ENCODE peak calls at places on chromosomes 3 and 15, in ten cellular contexts. One of them, this sample, is unnamed.

GRCh38 chr3:23945903-23946751 is 1.0 kb downstream of the NR1D2 start:
- DNase-seq in mucosa of descending colon: peak; percentile 99
- DNase-seq in stimulated activated CD4-positive, alpha-beta T cell treated with anti-CD3 and anti-CD28 coated beads, TNF-alpha, amount 100 ng/mL, for 4 hours: peak; percentile 98
- DNase-seq in nephron progenitor cell: peak; percentile 99
- DNase-seq in T-helper 17 cell: peak; percentile 99
- DNase-seq in G401: peak; percentile 95
- DNase-seq in HTR-8/SVneo: peak; percentile 94
- DNase-seq in pons: peak; percentile 96
- DNase-seq in germinal center: peak; percentile 94
- DNase-seq in HT1080: peak; percentile 97
- DNase-seq in this sample: peak; percentile 98

GRCh38 chr3:8197384-8197783 is 304.2 kb upstream of the LMCD1 start:
- DNase-seq in G401: no peak
- DNase-seq in germinal center: no peak
- DNase-seq in pons: no peak
- DNase-seq in nephron progenitor cell: no peak
- DNase-seq in HT1080: no peak
- DNase-seq in T-helper 17 cell: no peak
- DNase-seq in stimulated activated CD4-positive, alpha-beta T cell treated with anti-CD3 and anti-CD28 coated beads, TNF-alpha, amount 100 ng/mL, for 4 hours: no peak
- DNase-seq in mucosa of descending colon: no peak
- DNase-seq in HTR-8/SVneo: no peak
- DNase-seq in this sample: no peak

GRCh38 chr15:25563571-25563970 is 124.7 kb upstream of the UBE3A start:
- DNase-seq in HTR-8/SVneo: no peak
- DNase-seq in germinal center: no peak
- DNase-seq in HT1080: no peak
- DNase-seq in G401: no peak
- DNase-seq in pons: no peak
- DNase-seq in T-helper 17 cell: no peak
- DNase-seq in mucosa of descending colon: no peak
- DNase-seq in stimulated activated CD4-positive, alpha-beta T cell treated with anti-CD3 and anti-CD28 coated beads, TNF-alpha, amount 100 ng/mL, for 4 hours: no peak
- DNase-seq in nephron progenitor cell: no peak
- DNase-seq in this sample: no peak

GRCh38 chr3:113968986-113969385 is 21.2 kb downstream of the ZDHHC23 start:
- DNase-seq in mucosa of descending colon: no peak
- DNase-seq in germinal center: no peak
- DNase-seq in HT1080: no peak
- DNase-seq in HTR-8/SVneo: no peak
- DNase-seq in T-helper 17 cell: no peak
- DNase-seq in pons: peak; percentile 19
- DNase-seq in G401: no peak
- DNase-seq in nephron progenitor cell: no peak
- DNase-seq in stimulated activated CD4-positive, alpha-beta T cell treated with anti-CD3 and anti-CD28 coated beads, TNF-alpha, amount 100 ng/mL, for 4 hours: no peak
- DNase-seq in this sample: no peak

GRCh38 chr3:22249658-22250057 is 498.6 kb upstream of the ZNF385D start:
- DNase-seq in G401: no peak
- DNase-seq in nephron progenitor cell: no peak
- DNase-seq in stimulated activated CD4-positive, alpha-beta T cell treated with anti-CD3 and anti-CD28 coated beads, TNF-alpha, amount 100 ng/mL, for 4 hours: no peak
- DNase-seq in HTR-8/SVneo: no peak
- DNase-seq in mucosa of descending colon: no peak
- DNase-seq in germinal center: no peak
- DNase-seq in HT1080: no peak
- DNase-seq in T-helper 17 cell: no peak
- DNase-seq in pons: no peak
- DNase-seq in this sample: no peak

GRCh38 chr15:41256577-41257038 is 25.5 kb downstream of the CHP1 start:
- DNase-seq in HT1080: no peak
- DNase-seq in pons: no peak
- DNase-seq in HTR-8/SVneo: no peak
- DNase-seq in germinal center: no peak
- DNase-seq in nephron progenitor cell: no peak
- DNase-seq in T-helper 17 cell: no peak
- DNase-seq in stimulated activated CD4-positive, alpha-beta T cell treated with anti-CD3 and anti-CD28 coated beads, TNF-alpha, amount 100 ng/mL, for 4 hours: no peak
- DNase-seq in G401: no peak
- DNase-seq in mucosa of descending colon: no peak
- DNase-seq in this sample: no peak

GRCh38 chr3:82474711-82475110 is 713.3 kb upstream of the GBE1 start:
- DNase-seq in G401: no peak
- DNase-seq in stimulated activated CD4-positive, alpha-beta T cell treated with anti-CD3 and anti-CD28 coated beads, TNF-alpha, amount 100 ng/mL, for 4 hours: no peak
- DNase-seq in HTR-8/SVneo: peak; percentile 5
- DNase-seq in HT1080: peak; percentile 88
- DNase-seq in mucosa of descending colon: no peak
- DNase-seq in pons: no peak
- DNase-seq in germinal center: no peak
- DNase-seq in nephron progenitor cell: no peak
- DNase-seq in T-helper 17 cell: no peak
- DNase-seq in this sample: no peak

GRCh38 chr3:120144267-120144666 is 50.0 kb upstream of the GSK3B start:
- DNase-seq in germinal center: no peak
- DNase-seq in T-helper 17 cell: no peak
- DNase-seq in mucosa of descending colon: no peak
- DNase-seq in nephron progenitor cell: no peak
- DNase-seq in G401: no peak
- DNase-seq in HTR-8/SVneo: peak; percentile 75
- DNase-seq in HT1080: peak; percentile 76
- DNase-seq in stimulated activated CD4-positive, alpha-beta T cell treated with anti-CD3 and anti-CD28 coated beads, TNF-alpha, amount 100 ng/mL, for 4 hours: no peak
- DNase-seq in pons: no peak
- DNase-seq in this sample: peak; percentile 34

GRCh38 chr3:59877263-59877662 is 827.4 kb upstream of the CFAP20DC start:
- DNase-seq in G401: no peak
- DNase-seq in pons: no peak
- DNase-seq in mucosa of descending colon: no peak
- DNase-seq in T-helper 17 cell: no peak
- DNase-seq in germinal center: no peak
- DNase-seq in HT1080: no peak
- DNase-seq in stimulated activated CD4-positive, alpha-beta T cell treated with anti-CD3 and anti-CD28 coated beads, TNF-alpha, amount 100 ng/mL, for 4 hours: no peak
- DNase-seq in HTR-8/SVneo: no peak
- DNase-seq in nephron progenitor cell: no peak
- DNase-seq in this sample: no peak

GRCh38 chr3:11168881-11169805 is 14.8 kb downstream of the HRH1 start:
- DNase-seq in T-helper 17 cell: no peak
- DNase-seq in stimulated activated CD4-positive, alpha-beta T cell treated with anti-CD3 and anti-CD28 coated beads, TNF-alpha, amount 100 ng/mL, for 4 hours: no peak
- DNase-seq in nephron progenitor cell: no peak
- DNase-seq in pons: no peak
- DNase-seq in mucosa of descending colon: no peak
- DNase-seq in HTR-8/SVneo: no peak
- DNase-seq in G401: no peak
- DNase-seq in HT1080: peak; percentile 89
- DNase-seq in germinal center: no peak
- DNase-seq in this sample: no peak

GRCh38 chr3:141452045-141452444 is 34.8 kb upstream of the RASA2 start:
- DNase-seq in mucosa of descending colon: no peak
- DNase-seq in T-helper 17 cell: no peak
- DNase-seq in nephron progenitor cell: no peak
- DNase-seq in stimulated activated CD4-positive, alpha-beta T cell treated with anti-CD3 and anti-CD28 coated beads, TNF-alpha, amount 100 ng/mL, for 4 hours: no peak
- DNase-seq in G401: peak; percentile 48
- DNase-seq in HTR-8/SVneo: peak; percentile 33
- DNase-seq in HT1080: peak; percentile 64
- DNase-seq in pons: peak; percentile 88
- DNase-seq in germinal center: peak; percentile 71
- DNase-seq in this sample: no peak

GRCh38 chr15:84819291-84819768 is 2.2 kb downstream of the ALPK3 start:
- DNase-seq in mucosa of descending colon: no peak
- DNase-seq in nephron progenitor cell: no peak
- DNase-seq in HT1080: no peak
- DNase-seq in pons: no peak
- DNase-seq in T-helper 17 cell: no peak
- DNase-seq in germinal center: no peak
- DNase-seq in stimulated activated CD4-positive, alpha-beta T cell treated with anti-CD3 and anti-CD28 coated beads, TNF-alpha, amount 100 ng/mL, for 4 hours: no peak
- DNase-seq in HTR-8/SVneo: no peak
- DNase-seq in G401: no peak
- DNase-seq in this sample: no peak

GRCh38 chr3:124860599-124860998 is 26.6 kb downstream of the ITGB5 start:
- DNase-seq in G401: no peak
- DNase-seq in HTR-8/SVneo: peak; percentile 86
- DNase-seq in T-helper 17 cell: no peak
- DNase-seq in nephron progenitor cell: no peak
- DNase-seq in stimulated activated CD4-positive, alpha-beta T cell treated with anti-CD3 and anti-CD28 coated beads, TNF-alpha, amount 100 ng/mL, for 4 hours: no peak
- DNase-seq in germinal center: no peak
- DNase-seq in HT1080: peak; percentile 99
- DNase-seq in pons: no peak
- DNase-seq in mucosa of descending colon: no peak
- DNase-seq in this sample: no peak

GRCh38 chr15:52171386-52171785 is 19.8 kb downstream of the GNB5 start:
- DNase-seq in HTR-8/SVneo: no peak
- DNase-seq in stimulated activated CD4-positive, alpha-beta T cell treated with anti-CD3 and anti-CD28 coated beads, TNF-alpha, amount 100 ng/mL, for 4 hours: no peak
- DNase-seq in pons: no peak
- DNase-seq in T-helper 17 cell: no peak
- DNase-seq in G401: peak; percentile 85
- DNase-seq in nephron progenitor cell: no peak
- DNase-seq in mucosa of descending colon: no peak
- DNase-seq in germinal center: no peak
- DNase-seq in HT1080: no peak
- DNase-seq in this sample: no peak

GRCh38 chr15:63367900-63368299 is 13.7 kb downstream of the CA12 start:
- DNase-seq in T-helper 17 cell: no peak
- DNase-seq in nephron progenitor cell: no peak
- DNase-seq in HT1080: no peak
- DNase-seq in stimulated activated CD4-positive, alpha-beta T cell treated with anti-CD3 and anti-CD28 coated beads, TNF-alpha, amount 100 ng/mL, for 4 hours: no peak
- DNase-seq in HTR-8/SVneo: no peak
- DNase-seq in pons: no peak
- DNase-seq in G401: no peak
- DNase-seq in germinal center: no peak
- DNase-seq in mucosa of descending colon: no peak
- DNase-seq in this sample: no peak

GRCh38 chr3:89571707-89572106 is 464.3 kb downstream of the EPHA3 start:
- DNase-seq in nephron progenitor cell: no peak
- DNase-seq in G401: no peak
- DNase-seq in mucosa of descending colon: no peak
- DNase-seq in pons: no peak
- DNase-seq in germinal center: no peak
- DNase-seq in T-helper 17 cell: no peak
- DNase-seq in stimulated activated CD4-positive, alpha-beta T cell treated with anti-CD3 and anti-CD28 coated beads, TNF-alpha, amount 100 ng/mL, for 4 hours: no peak
- DNase-seq in HT1080: no peak
- DNase-seq in HTR-8/SVneo: no peak
- DNase-seq in this sample: no peak

GRCh38 chr3:31721709-31722108 is 189.0 kb downstream of the STT3B start:
- DNase-seq in HTR-8/SVneo: no peak
- DNase-seq in HT1080: no peak
- DNase-seq in stimulated activated CD4-positive, alpha-beta T cell treated with anti-CD3 and anti-CD28 coated beads, TNF-alpha, amount 100 ng/mL, for 4 hours: no peak
- DNase-seq in G401: no peak
- DNase-seq in germinal center: no peak
- DNase-seq in pons: no peak
- DNase-seq in nephron progenitor cell: no peak
- DNase-seq in mucosa of descending colon: no peak
- DNase-seq in T-helper 17 cell: no peak
- DNase-seq in this sample: no peak

GRCh38 chr3:29185706-29186105 is 95.2 kb upstream of the RBMS3 start:
- DNase-seq in HT1080: peak; percentile 14
- DNase-seq in nephron progenitor cell: no peak
- DNase-seq in pons: no peak
- DNase-seq in T-helper 17 cell: no peak
- DNase-seq in stimulated activated CD4-positive, alpha-beta T cell treated with anti-CD3 and anti-CD28 coated beads, TNF-alpha, amount 100 ng/mL, for 4 hours: no peak
- DNase-seq in G401: no peak
- DNase-seq in mucosa of descending colon: no peak
- DNase-seq in germinal center: no peak
- DNase-seq in HTR-8/SVneo: no peak
- DNase-seq in this sample: no peak

GRCh38 chr3:32334675-32335074 is 57.0 kb upstream of the CMTM7 start:
- DNase-seq in mucosa of descending colon: no peak
- DNase-seq in nephron progenitor cell: no peak
- DNase-seq in pons: no peak
- DNase-seq in T-helper 17 cell: peak; percentile 14
- DNase-seq in germinal center: peak; percentile 20
- DNase-seq in HT1080: peak; percentile 40
- DNase-seq in HTR-8/SVneo: no peak
- DNase-seq in G401: no peak
- DNase-seq in stimulated activated CD4-positive, alpha-beta T cell treated with anti-CD3 and anti-CD28 coated beads, TNF-alpha, amount 100 ng/mL, for 4 hours: peak; percentile 43
- DNase-seq in this sample: no peak

GRCh38 chr15:59685737-59686297 is 3.3 kb downstream of the BNIP2 start:
- DNase-seq in T-helper 17 cell: no peak
- DNase-seq in pons: no peak
- DNase-seq in nephron progenitor cell: no peak
- DNase-seq in mucosa of descending colon: no peak
- DNase-seq in stimulated activated CD4-positive, alpha-beta T cell treated with anti-CD3 and anti-CD28 coated beads, TNF-alpha, amount 100 ng/mL, for 4 hours: no peak
- DNase-seq in G401: no peak
- DNase-seq in germinal center: no peak
- DNase-seq in HT1080: no peak
- DNase-seq in HTR-8/SVneo: no peak
- DNase-seq in this sample: no peak

GRCh38 chr3:151228291-151229125 is 25.5 kb upstream of the GPR171 start:
- DNase-seq in G401: peak; percentile 18
- DNase-seq in mucosa of descending colon: no peak
- DNase-seq in nephron progenitor cell: no peak
- DNase-seq in germinal center: no peak
- DNase-seq in stimulated activated CD4-positive, alpha-beta T cell treated with anti-CD3 and anti-CD28 coated beads, TNF-alpha, amount 100 ng/mL, for 4 hours: no peak
- DNase-seq in HTR-8/SVneo: no peak
- DNase-seq in pons: peak; percentile 36
- DNase-seq in HT1080: peak; percentile 83
- DNase-seq in T-helper 17 cell: no peak
- DNase-seq in this sample: no peak

GRCh38 chr3:62159693-62160092 is 213.7 kb downstream of the FEZF2 start:
- DNase-seq in stimulated activated CD4-positive, alpha-beta T cell treated with anti-CD3 and anti-CD28 coated beads, TNF-alpha, amount 100 ng/mL, for 4 hours: no peak
- DNase-seq in HTR-8/SVneo: no peak
- DNase-seq in pons: peak; percentile 33
- DNase-seq in germinal center: no peak
- DNase-seq in nephron progenitor cell: no peak
- DNase-seq in T-helper 17 cell: no peak
- DNase-seq in G401: no peak
- DNase-seq in mucosa of descending colon: no peak
- DNase-seq in HT1080: no peak
- DNase-seq in this sample: no peak

GRCh38 chr3:7950890-7951289 is 550.7 kb upstream of the LMCD1 start:
- DNase-seq in nephron progenitor cell: no peak
- DNase-seq in pons: no peak
- DNase-seq in G401: no peak
- DNase-seq in mucosa of descending colon: no peak
- DNase-seq in HT1080: no peak
- DNase-seq in HTR-8/SVneo: no peak
- DNase-seq in germinal center: no peak
- DNase-seq in T-helper 17 cell: no peak
- DNase-seq in stimulated activated CD4-positive, alpha-beta T cell treated with anti-CD3 and anti-CD28 coated beads, TNF-alpha, amount 100 ng/mL, for 4 hours: no peak
- DNase-seq in this sample: no peak

GRCh38 chr3:197356275-197356674 is 57.9 kb upstream of the DLG1 start:
- DNase-seq in stimulated activated CD4-positive, alpha-beta T cell treated with anti-CD3 and anti-CD28 coated beads, TNF-alpha, amount 100 ng/mL, for 4 hours: no peak
- DNase-seq in pons: peak; percentile 79
- DNase-seq in HTR-8/SVneo: no peak
- DNase-seq in T-helper 17 cell: no peak
- DNase-seq in mucosa of descending colon: no peak
- DNase-seq in G401: peak; percentile 31
- DNase-seq in nephron progenitor cell: no peak
- DNase-seq in germinal center: no peak
- DNase-seq in HT1080: no peak
- DNase-seq in this sample: no peak

GRCh38 chr3:29718661-29719065 is 437.8 kb downstream of the RBMS3 start:
- DNase-seq in HTR-8/SVneo: no peak
- DNase-seq in nephron progenitor cell: no peak
- DNase-seq in pons: no peak
- DNase-seq in G401: no peak
- DNase-seq in germinal center: no peak
- DNase-seq in stimulated activated CD4-positive, alpha-beta T cell treated with anti-CD3 and anti-CD28 coated beads, TNF-alpha, amount 100 ng/mL, for 4 hours: no peak
- DNase-seq in T-helper 17 cell: no peak
- DNase-seq in mucosa of descending colon: no peak
- DNase-seq in HT1080: no peak
- DNase-seq in this sample: no peak

GRCh38 chr3:117735481-117736101 is 1026.0 kb downstream of the TUSC7 start:
- DNase-seq in germinal center: no peak
- DNase-seq in pons: no peak
- DNase-seq in T-helper 17 cell: no peak
- DNase-seq in mucosa of descending colon: no peak
- DNase-seq in stimulated activated CD4-positive, alpha-beta T cell treated with anti-CD3 and anti-CD28 coated beads, TNF-alpha, amount 100 ng/mL, for 4 hours: no peak
- DNase-seq in nephron progenitor cell: no peak
- DNase-seq in HTR-8/SVneo: peak; percentile 1
- DNase-seq in HT1080: peak; percentile 80
- DNase-seq in G401: no peak
- DNase-seq in this sample: no peak

GRCh38 chr3:32493437-32494414 is 8.9 kb downstream of the CMTM6 start:
- DNase-seq in pons: no peak
- DNase-seq in nephron progenitor cell: peak; percentile 10
- DNase-seq in HTR-8/SVneo: no peak
- DNase-seq in T-helper 17 cell: no peak
- DNase-seq in mucosa of descending colon: no peak
- DNase-seq in germinal center: no peak
- DNase-seq in G401: no peak
- DNase-seq in HT1080: no peak
- DNase-seq in stimulated activated CD4-positive, alpha-beta T cell treated with anti-CD3 and anti-CD28 coated beads, TNF-alpha, amount 100 ng/mL, for 4 hours: no peak
- DNase-seq in this sample: no peak

GRCh38 chr3:64158334-64158733 is 66.9 kb downstream of the PRICKLE2 start:
- DNase-seq in nephron progenitor cell: no peak
- DNase-seq in G401: no peak
- DNase-seq in HT1080: peak; percentile 59
- DNase-seq in mucosa of descending colon: no peak
- DNase-seq in germinal center: no peak
- DNase-seq in HTR-8/SVneo: no peak
- DNase-seq in stimulated activated CD4-positive, alpha-beta T cell treated with anti-CD3 and anti-CD28 coated beads, TNF-alpha, amount 100 ng/mL, for 4 hours: no peak
- DNase-seq in T-helper 17 cell: no peak
- DNase-seq in pons: no peak
- DNase-seq in this sample: no peak

This sample was measured in HuH-7.5.